ENCODE peak calls at places on chromosome 6, in four cellular contexts. One of them, this sample, is unnamed.

GRCh38 chr6:70369332-70369950 is 43.9 kb upstream of the FAM135A start:
- DNase-seq in K562: peak
- DNase-seq in HepG2: peak
- DNase-seq in A549: peak
- DNase-seq in this sample: peak

GRCh38 chr6:6859722-6860121 is 248.0 kb upstream of the RREB1 start:
- DNase-seq in A549: no peak
- DNase-seq in K562: no peak
- DNase-seq in HepG2: no peak
- DNase-seq in this sample: no peak

GRCh38 chr6:16653226-16653625 is 108.0 kb downstream of the ATXN1 start:
- DNase-seq in K562: no peak
- DNase-seq in HepG2: no peak
- DNase-seq in A549: no peak
- DNase-seq in this sample: no peak

GRCh38 chr6:138572200-138572875 is 73.0 kb upstream of the NHSL1 start:
- DNase-seq in A549: no peak
- DNase-seq in K562: no peak
- DNase-seq in HepG2: peak
- DNase-seq in this sample: peak

GRCh38 chr6:110971458-110971857 is 10.4 kb upstream of the RPF2 start:
- DNase-seq in HepG2: no peak
- DNase-seq in K562: no peak
- DNase-seq in A549: no peak
- DNase-seq in this sample: no peak

GRCh38 chr6:100880149-100880900 is 804 bp downstream of the ASCC3 start:
- DNase-seq in A549: no peak
- DNase-seq in HepG2: peak
- DNase-seq in K562: no peak
- DNase-seq in this sample: no peak

GRCh38 chr6:159557046-159557445 is 136.0 kb downstream of the SOD2 start:
- DNase-seq in A549: no peak
- DNase-seq in HepG2: no peak
- DNase-seq in K562: no peak
- DNase-seq in this sample: no peak

GRCh38 chr6:152170702-152171667 is 363.5 kb downstream of the ESR1 start:
- DNase-seq in K562: no peak
- DNase-seq in HepG2: peak
- DNase-seq in A549: no peak
- DNase-seq in this sample: no peak

GRCh38 chr6:112802154-112802553 is 455.0 kb downstream of the RFPL4B start:
- DNase-seq in HepG2: no peak
- DNase-seq in K562: no peak
- DNase-seq in A549: no peak
- DNase-seq in this sample: no peak

GRCh38 chr6:149357726-149358538 is 40.4 kb downstream of the TAB2 start:
- DNase-seq in HepG2: no peak
- DNase-seq in A549: no peak
- DNase-seq in K562: no peak
- DNase-seq in this sample: no peak

GRCh38 chr6:70312165-70312564 is 9.3 kb upstream of the COL9A1 start:
- DNase-seq in HepG2: peak
- DNase-seq in K562: no peak
- DNase-seq in A549: no peak
- DNase-seq in this sample: no peak

GRCh38 chr6:103855750-103856149 is 1004.0 kb downstream of the HACE1 start:
- DNase-seq in A549: no peak
- DNase-seq in K562: no peak
- DNase-seq in HepG2: no peak
- DNase-seq in this sample: no peak

GRCh38 chr6:154578004-154578559 is 67.6 kb upstream of the CNKSR3 start:
- DNase-seq in HepG2: no peak
- DNase-seq in A549: no peak
- DNase-seq in K562: no peak
- DNase-seq in this sample: no peak

GRCh38 chr6:158568549-158568948 is 8.7 kb downstream of the TMEM181 start:
- DNase-seq in HepG2: no peak
- DNase-seq in A549: no peak
- DNase-seq in K562: no peak
- DNase-seq in this sample: no peak

GRCh38 chr6:130202782-130203181 is 20.0 kb downstream of the SAMD3 start:
- DNase-seq in K562: peak
- DNase-seq in A549: no peak
- DNase-seq in HepG2: no peak
- DNase-seq in this sample: peak

GRCh38 chr6:45021652-45022051 is 306.5 kb upstream of the RUNX2 start:
- DNase-seq in HepG2: no peak
- DNase-seq in K562: no peak
- DNase-seq in A549: no peak
- DNase-seq in this sample: no peak

GRCh38 chr6:30009113-30009512 is 52.0 kb upstream of the POLR1H start:
- DNase-seq in K562: no peak
- DNase-seq in A549: no peak
- DNase-seq in HepG2: no peak
- DNase-seq in this sample: no peak

GRCh38 chr6:14875678-14876063 is 370.2 kb upstream of the JARID2 start:
- DNase-seq in K562: no peak
- DNase-seq in A549: no peak
- DNase-seq in HepG2: no peak
- DNase-seq in this sample: no peak

GRCh38 chr6:78810146-78810545 is 57.2 kb upstream of the IRAK1BP1 start:
- DNase-seq in A549: peak
- DNase-seq in HepG2: peak
- DNase-seq in K562: no peak
- DNase-seq in this sample: peak

GRCh38 chr6:137415127-137415833 is 78.9 kb downstream of the OLIG3 start:
- DNase-seq in A549: no peak
- DNase-seq in K562: no peak
- DNase-seq in HepG2: peak
- DNase-seq in this sample: peak
- TF ChIP-seq HMGXB4 in A549: no peak
- TF ChIP-seq HMGXB4 in K562: no peak
- TF ChIP-seq HMGXB4 in HepG2: no peak
- TF ChIP-seq HMGXB4 in this sample: no peak

GRCh38 chr6:63806573-63806913 is 170.9 kb downstream of the PHF3 start:
- DNase-seq in A549: no peak
- DNase-seq in K562: no peak
- DNase-seq in HepG2: no peak
- DNase-seq in this sample: no peak

GRCh38 chr6:63808576-63808975 is 173.0 kb downstream of the PHF3 start:
- DNase-seq in HepG2: no peak
- DNase-seq in A549: no peak
- DNase-seq in K562: no peak
- DNase-seq in this sample: no peak

GRCh38 chr6:63805808-63806572 is 170.4 kb downstream of the PHF3 start:
- DNase-seq in HepG2: peak
- DNase-seq in A549: peak
- DNase-seq in K562: no peak
- DNase-seq in this sample: no peak

GRCh38 chr6:63805345-63805744 is 169.7 kb downstream of the PHF3 start:
- DNase-seq in HepG2: no peak
- DNase-seq in K562: no peak
- DNase-seq in A549: no peak
- DNase-seq in this sample: no peak

GRCh38 chr6:63807056-63807455 is 171.5 kb downstream of the PHF3 start:
- DNase-seq in K562: no peak
- DNase-seq in HepG2: no peak
- DNase-seq in A549: no peak
- DNase-seq in this sample: no peak
- TF ChIP-seq HMGXB4 in K562: no peak
- TF ChIP-seq HMGXB4 in HepG2: no peak
- TF ChIP-seq HMGXB4 in A549: no peak
- TF ChIP-seq HMGXB4 in this sample: no peak

DNA sequence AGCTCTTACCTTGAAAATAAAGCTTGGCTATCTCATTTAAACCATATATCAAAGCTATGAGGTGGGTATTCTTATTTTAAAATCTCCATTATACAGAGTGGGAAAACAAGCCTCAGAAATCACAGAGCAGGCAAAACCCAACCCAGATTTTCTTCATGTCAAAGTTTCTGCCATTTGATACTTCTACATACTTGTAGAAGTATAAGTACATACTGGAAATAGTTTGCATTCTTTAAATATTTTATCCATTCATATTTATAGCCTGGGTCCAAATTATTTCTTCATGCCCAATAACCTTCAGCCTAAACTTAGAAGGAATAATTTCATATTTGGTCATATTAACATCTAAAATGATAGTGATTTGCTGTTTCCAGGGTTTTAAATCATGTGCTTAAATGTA is 61.8 kb downstream of the MLIP start:
- DNase-seq in K562: no peak
- DNase-seq in A549: no peak
- DNase-seq in HepG2: no peak
- DNase-seq in this sample: no peak
- TF ChIP-seq HMGXB4 in K562: no peak
- TF ChIP-seq HMGXB4 in A549: no peak
- TF ChIP-seq HMGXB4 in HepG2: no peak
- TF ChIP-seq HMGXB4 in this sample: no peak

GRCh38 chr6:43804550-43805223 is 34.7 kb downstream of the VEGFA start:
- DNase-seq in HepG2: peak
- DNase-seq in A549: no peak
- DNase-seq in K562: no peak
- DNase-seq in this sample: no peak

GRCh38 chr6:43806758-43807227 is 36.8 kb downstream of the VEGFA start:
- DNase-seq in A549: no peak
- DNase-seq in K562: no peak
- DNase-seq in HepG2: no peak
- DNase-seq in this sample: no peak

GRCh38 chr6:43807228-43808061 is 37.4 kb downstream of the VEGFA start:
- DNase-seq in A549: no peak
- DNase-seq in HepG2: peak
- DNase-seq in K562: peak
- DNase-seq in this sample: no peak

GRCh38 chr6:43805695-43806040 is 35.7 kb downstream of the VEGFA start:
- DNase-seq in K562: no peak
- DNase-seq in HepG2: peak
- DNase-seq in A549: no peak
- DNase-seq in this sample: no peak

GRCh38 chr6:43806041-43806757 is 36.2 kb downstream of the VEGFA start:
- DNase-seq in K562: no peak
- DNase-seq in A549: no peak
- DNase-seq in HepG2: peak
- DNase-seq in this sample: no peak
- TF ChIP-seq HMGXB4 in K562: no peak
- TF ChIP-seq HMGXB4 in A549: no peak
- TF ChIP-seq HMGXB4 in HepG2: peak
- TF ChIP-seq HMGXB4 in this sample: no peak

GRCh38 chr6:155604991-155605390 is 149.4 kb upstream of the NOX3 start:
- DNase-seq in K562: no peak
- DNase-seq in A549: no peak
- DNase-seq in HepG2: no peak
- DNase-seq in this sample: no peak
- TF ChIP-seq HMGXB4 in K562: no peak
- TF ChIP-seq HMGXB4 in A549: no peak
- TF ChIP-seq HMGXB4 in HepG2: no peak
- TF ChIP-seq HMGXB4 in this sample: no peak

GRCh38 chr6:169253745-169254238 is at the start of gene THBS2:
- DNase-seq in HepG2: no peak
- DNase-seq in A549: no peak
- DNase-seq in K562: no peak
- DNase-seq in this sample: no peak
- TF ChIP-seq HMGXB4 in HepG2: no peak
- TF ChIP-seq HMGXB4 in A549: no peak
- TF ChIP-seq HMGXB4 in K562: no peak
- TF ChIP-seq HMGXB4 in this sample: no peak

GRCh38 chr6:5034328-5034727 is 30.5 kb upstream of the RPP40 start:
- DNase-seq in HepG2: no peak
- DNase-seq in K562: no peak
- DNase-seq in A549: no peak
- DNase-seq in this sample: no peak

GRCh38 chr6:5030596-5031136 is 26.8 kb upstream of the RPP40 start:
- DNase-seq in K562: peak
- DNase-seq in A549: peak
- DNase-seq in HepG2: peak
- DNase-seq in this sample: peak

GRCh38 chr6:5034736-5035135 is 30.9 kb upstream of the RPP40 start:
- DNase-seq in A549: no peak
- DNase-seq in K562: no peak
- DNase-seq in HepG2: no peak
- DNase-seq in this sample: no peak

GRCh38 chr6:5031150-5031549 is 27.3 kb upstream of the RPP40 start:
- DNase-seq in A549: no peak
- DNase-seq in HepG2: no peak
- DNase-seq in K562: no peak
- DNase-seq in this sample: no peak

DNA sequence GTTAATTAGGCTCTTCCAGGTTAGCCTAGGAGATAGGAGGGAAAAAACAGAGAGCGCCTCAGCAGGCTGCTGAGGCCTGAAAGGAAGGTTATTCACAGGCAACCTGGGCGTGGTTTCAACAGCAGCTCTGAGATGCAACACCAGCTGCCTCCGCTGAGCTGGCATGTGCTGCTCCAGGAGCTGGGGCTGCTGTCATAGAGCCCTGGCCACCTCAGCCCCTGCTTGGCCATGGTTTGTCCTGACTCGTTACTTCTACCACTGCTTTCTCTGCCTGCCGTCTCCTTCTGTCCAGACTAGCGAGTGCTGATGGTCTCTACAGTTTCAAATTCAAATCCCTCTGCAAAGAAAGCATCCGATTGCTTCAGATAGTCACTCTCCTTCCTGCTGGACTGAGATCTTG is 32.5 kb upstream of the RPP40 start:
- DNase-seq in K562: peak
- DNase-seq in A549: peak
- DNase-seq in HepG2: peak
- DNase-seq in this sample: peak
- TF ChIP-seq HMGXB4 in K562: no peak
- TF ChIP-seq HMGXB4 in A549: no peak
- TF ChIP-seq HMGXB4 in HepG2: no peak
- TF ChIP-seq HMGXB4 in this sample: no peak

This sample was measured in WTC11.